ENCODE peak calls at places on chromosomes 2 and 18, in six cellular contexts. One of them, this sample, is unnamed.

GRCh38 chr2:111121028-111121872 is 536 bp downstream of the BCL2L11 start:
- DNase-seq in stomach: peak; percentile 58
- DNase-seq in psoas muscle: peak; percentile 72
- DNase-seq in IMR-90: no peak
- DNase-seq in fibroblast of lung: peak; percentile 33
- DNase-seq in astrocyte: no peak
- DNase-seq in this sample: peak; percentile 82

GRCh38 chr2:122210898-122211605 is 455.6 kb downstream of the TSN start:
- DNase-seq in stomach: no peak
- DNase-seq in IMR-90: no peak
- DNase-seq in psoas muscle: no peak
- DNase-seq in fibroblast of lung: no peak
- DNase-seq in astrocyte: peak; percentile 6
- DNase-seq in this sample: no peak

GRCh38 chr2:231110551-231110950 is 14.3 kb downstream of the HTR2B start:
- DNase-seq in fibroblast of lung: peak; percentile 86
- DNase-seq in astrocyte: peak; percentile 43
- DNase-seq in IMR-90: peak; percentile 60
- DNase-seq in stomach: no peak
- DNase-seq in psoas muscle: no peak
- DNase-seq in this sample: no peak

GRCh38 chr2:221513251-221513650 is 58.9 kb downstream of the EPHA4 start:
- DNase-seq in astrocyte: no peak
- DNase-seq in IMR-90: no peak
- DNase-seq in psoas muscle: no peak
- DNase-seq in fibroblast of lung: no peak
- DNase-seq in stomach: no peak
- DNase-seq in this sample: no peak

GRCh38 chr2:54983345-54984235 is 66.7 kb downstream of the RTN4 start:
- DNase-seq in astrocyte: peak; percentile 62
- DNase-seq in stomach: no peak
- DNase-seq in fibroblast of lung: no peak
- DNase-seq in IMR-90: no peak
- DNase-seq in psoas muscle: no peak
- DNase-seq in this sample: no peak

GRCh38 chr2:20143263-20143662 is 81.7 kb downstream of the SDC1 start:
- DNase-seq in stomach: no peak
- DNase-seq in fibroblast of lung: peak; percentile 65
- DNase-seq in IMR-90: peak; percentile 81
- DNase-seq in astrocyte: peak; percentile 70
- DNase-seq in psoas muscle: no peak
- DNase-seq in this sample: no peak

GRCh38 chr2:212908682-212909435 is 242.6 kb downstream of the IKZF2 start:
- DNase-seq in fibroblast of lung: no peak
- DNase-seq in astrocyte: peak; percentile 57
- DNase-seq in stomach: no peak
- DNase-seq in IMR-90: no peak
- DNase-seq in psoas muscle: no peak
- DNase-seq in this sample: no peak

GRCh38 chr18:45403341-45404049 is 211.8 kb upstream of the SLC14A2 start:
- DNase-seq in IMR-90: no peak
- DNase-seq in psoas muscle: no peak
- DNase-seq in stomach: no peak
- DNase-seq in fibroblast of lung: no peak
- DNase-seq in astrocyte: peak; percentile 13
- DNase-seq in this sample: no peak

GRCh38 chr18:58150772-58151171 is 106.7 kb downstream of the NEDD4L start:
- DNase-seq in psoas muscle: no peak
- DNase-seq in fibroblast of lung: no peak
- DNase-seq in IMR-90: no peak
- DNase-seq in astrocyte: no peak
- DNase-seq in stomach: no peak
- DNase-seq in this sample: no peak

GRCh38 chr2:11896386-11896785 is 150.0 kb downstream of the LPIN1 start:
- DNase-seq in astrocyte: no peak
- DNase-seq in stomach: no peak
- DNase-seq in IMR-90: no peak
- DNase-seq in fibroblast of lung: no peak
- DNase-seq in psoas muscle: no peak
- DNase-seq in this sample: no peak

GRCh38 chr2:230575640-230576324 is 136.9 kb upstream of the CAB39 start:
- DNase-seq in astrocyte: no peak
- DNase-seq in psoas muscle: no peak
- DNase-seq in fibroblast of lung: no peak
- DNase-seq in IMR-90: no peak
- DNase-seq in stomach: no peak
- DNase-seq in this sample: no peak

GRCh38 chr18:76620326-76620813 is 125.3 kb upstream of the ZNF516 start:
- DNase-seq in astrocyte: peak; percentile 67
- DNase-seq in fibroblast of lung: peak; percentile 82
- DNase-seq in psoas muscle: peak; percentile 82
- DNase-seq in IMR-90: peak; percentile 77
- DNase-seq in stomach: peak; percentile 63
- DNase-seq in this sample: peak; percentile 70

GRCh38 chr2:192741889-192742288 is 547.2 kb upstream of the TMEFF2 start:
- DNase-seq in IMR-90: no peak
- DNase-seq in fibroblast of lung: no peak
- DNase-seq in psoas muscle: no peak
- DNase-seq in stomach: no peak
- DNase-seq in astrocyte: no peak
- DNase-seq in this sample: no peak

GRCh38 chr2:207770602-207771404 is 1.1 kb upstream of the FZD5 start:
- DNase-seq in psoas muscle: peak; percentile 54
- DNase-seq in IMR-90: no peak
- DNase-seq in astrocyte: no peak
- DNase-seq in stomach: no peak
- DNase-seq in fibroblast of lung: no peak
- DNase-seq in this sample: peak; percentile 71

GRCh38 chr18:58669731-58670379 is 1.4 kb upstream of the MALT1 start:
- DNase-seq in astrocyte: peak; percentile 89
- DNase-seq in psoas muscle: no peak
- DNase-seq in fibroblast of lung: peak; percentile 25
- DNase-seq in IMR-90: peak; percentile 68
- DNase-seq in stomach: no peak
- DNase-seq in this sample: no peak

GRCh38 chr2:70247364-70248144 is 874 bp downstream of the TIA1 start:
- DNase-seq in psoas muscle: no peak
- DNase-seq in IMR-90: peak; percentile 19
- DNase-seq in stomach: no peak
- DNase-seq in astrocyte: peak; percentile 16
- DNase-seq in fibroblast of lung: peak; percentile 53
- DNase-seq in this sample: no peak

GRCh38 chr2:46925444-46926351 is 10.1 kb upstream of the MCFD2 start:
- DNase-seq in IMR-90: no peak
- DNase-seq in psoas muscle: no peak
- DNase-seq in stomach: no peak
- DNase-seq in astrocyte: no peak
- DNase-seq in fibroblast of lung: no peak
- DNase-seq in this sample: no peak

GRCh38 chr2:222241054-222241453 is 57.7 kb downstream of the PAX3 start:
- DNase-seq in psoas muscle: no peak
- DNase-seq in stomach: no peak
- DNase-seq in astrocyte: no peak
- DNase-seq in fibroblast of lung: no peak
- DNase-seq in IMR-90: no peak
- DNase-seq in this sample: no peak

GRCh38 chr2:237862528-237862895 is 3.1 kb downstream of the RAMP1 start:
- DNase-seq in stomach: no peak
- DNase-seq in IMR-90: no peak
- DNase-seq in astrocyte: no peak
- DNase-seq in psoas muscle: peak; percentile 44
- DNase-seq in fibroblast of lung: no peak
- DNase-seq in this sample: no peak

GRCh38 chr2:237864940-237865622 is 5.7 kb downstream of the RAMP1 start:
- DNase-seq in IMR-90: peak; percentile 70
- DNase-seq in astrocyte: peak; percentile 78
- DNase-seq in psoas muscle: peak; percentile 70
- DNase-seq in fibroblast of lung: peak; percentile 31
- DNase-seq in stomach: no peak
- DNase-seq in this sample: peak; percentile 25

GRCh38 chr2:237863102-237863511 is 3.7 kb downstream of the RAMP1 start:
- DNase-seq in psoas muscle: peak; percentile 26
- DNase-seq in astrocyte: no peak
- DNase-seq in IMR-90: no peak
- DNase-seq in fibroblast of lung: no peak
- DNase-seq in stomach: no peak
- DNase-seq in this sample: no peak

GRCh38 chr2:237864030-237864931 is 4.9 kb downstream of the RAMP1 start:
- DNase-seq in astrocyte: no peak
- DNase-seq in psoas muscle: peak; percentile 35
- DNase-seq in fibroblast of lung: no peak
- DNase-seq in stomach: no peak
- DNase-seq in IMR-90: no peak
- DNase-seq in this sample: no peak

DNA sequence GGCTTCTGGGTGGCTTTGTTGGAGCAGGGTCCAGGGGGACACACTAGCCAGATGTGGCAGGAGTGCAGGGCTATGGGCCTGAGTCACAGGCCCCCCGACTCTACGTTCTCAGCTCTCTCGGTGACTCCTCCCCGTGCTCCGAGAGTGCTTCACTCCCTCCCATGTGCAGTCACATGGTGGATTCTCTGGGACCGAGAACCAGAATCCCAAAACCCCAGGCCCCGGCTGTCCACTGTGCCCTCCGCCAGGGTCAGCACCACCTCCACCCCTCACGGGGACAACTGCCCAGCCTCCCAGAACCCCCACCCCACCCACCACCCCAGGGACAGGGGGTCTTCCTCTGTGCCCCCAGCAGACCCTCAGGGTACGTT is 4.2 kb downstream of the RAMP1 start:
- DNase-seq in IMR-90: no peak
- DNase-seq in astrocyte: no peak
- DNase-seq in stomach: no peak
- DNase-seq in psoas muscle: peak; percentile 54
- DNase-seq in fibroblast of lung: no peak
- DNase-seq in this sample: no peak
- H3K4me3 ChIP-seq in IMR-90: no peak overlapping the region
- H3K4me3 ChIP-seq in astrocyte: no peak overlapping the region
- H3K4me3 ChIP-seq in stomach: no peak overlapping the region
- H3K4me3 ChIP-seq in psoas muscle: peak overlapping the region; percentile 18
- H3K4me3 ChIP-seq in fibroblast of lung: no peak overlapping the region
- H3K4me3 ChIP-seq in this sample: no peak overlapping the region

DNA sequence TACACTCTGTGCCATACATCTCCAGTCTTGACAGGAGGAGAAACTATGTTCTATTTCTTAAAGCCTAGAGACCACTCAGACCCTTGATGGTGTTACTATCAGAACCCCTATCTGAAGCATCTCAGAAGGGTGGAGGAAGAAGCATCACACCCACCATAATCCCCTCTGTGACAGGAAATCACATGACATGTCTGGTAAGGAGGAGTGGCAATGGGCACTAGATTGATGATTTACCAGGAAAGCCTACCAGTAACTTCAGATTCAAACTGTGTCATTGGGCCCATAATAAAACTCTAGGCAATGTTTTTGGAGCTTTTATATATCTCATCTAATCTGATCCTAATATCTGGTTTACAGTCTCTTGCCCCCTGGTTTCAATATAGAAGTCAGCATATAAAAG is 37.1 kb upstream of the C2orf66 start:
- DNase-seq in IMR-90: no peak
- DNase-seq in fibroblast of lung: no peak
- DNase-seq in stomach: no peak
- DNase-seq in psoas muscle: no peak
- DNase-seq in astrocyte: no peak
- DNase-seq in this sample: no peak
- H3K4me1 ChIP-seq in IMR-90: no peaks in the 10 kb centered on the region
- H3K4me1 ChIP-seq in fibroblast of lung: no peaks in the 10 kb centered on the region
- H3K4me1 ChIP-seq in stomach: no peaks in the 10 kb centered on the region
- H3K4me1 ChIP-seq in psoas muscle: no peaks in the 10 kb centered on the region
- H3K4me1 ChIP-seq in astrocyte: no peaks in the 10 kb centered on the region
- H3K4me1 ChIP-seq in this sample: no peaks in the 10 kb centered on the region

DNA sequence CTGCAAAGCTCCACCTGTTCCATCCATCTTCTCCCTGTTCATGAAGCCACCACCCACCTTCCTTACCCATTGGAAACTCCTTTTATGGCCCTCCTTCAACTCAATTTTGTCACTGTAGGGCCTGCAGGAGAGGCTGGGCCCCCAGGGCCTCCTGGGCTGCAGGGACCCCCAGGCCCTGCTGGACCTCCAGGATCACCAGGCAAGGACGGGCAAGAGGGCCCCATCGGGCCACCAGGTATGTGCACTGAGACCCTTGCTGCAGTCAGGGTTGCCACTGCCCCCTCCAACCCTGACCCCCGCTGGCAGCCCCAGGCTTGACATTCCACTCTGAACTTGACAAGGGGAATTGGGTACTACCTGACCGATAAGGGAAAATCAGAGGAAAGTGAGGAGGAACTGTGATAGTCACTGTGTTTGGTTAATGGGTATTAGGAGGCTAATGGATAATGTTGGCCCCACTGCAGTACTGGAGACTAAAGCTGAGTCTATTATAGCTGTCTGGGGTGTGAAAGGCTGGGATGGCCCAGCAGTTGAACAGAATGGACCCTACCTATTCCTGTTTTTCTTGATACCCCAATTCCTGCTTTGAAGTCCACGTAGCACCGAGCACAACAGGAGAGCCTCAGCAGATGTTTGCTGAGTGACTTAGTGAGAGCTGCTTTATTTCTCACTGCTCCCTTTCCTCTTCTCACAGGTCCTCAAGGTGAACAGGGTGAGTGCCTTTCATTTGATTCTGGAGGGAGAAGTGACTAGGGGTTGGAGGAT is 2.1 kb upstream of the KHK start:
- DNase-seq in stomach: no peak
- DNase-seq in astrocyte: no peak
- DNase-seq in psoas muscle: peak; percentile 50
- DNase-seq in fibroblast of lung: no peak
- DNase-seq in IMR-90: no peak
- DNase-seq in this sample: no peak
- H3K4me3 ChIP-seq in stomach: no peak overlapping the region
- H3K4me3 ChIP-seq in astrocyte: no peak overlapping the region
- H3K4me3 ChIP-seq in psoas muscle: no peak overlapping the region
- H3K4me3 ChIP-seq in fibroblast of lung: no peak overlapping the region
- H3K4me3 ChIP-seq in IMR-90: no peak overlapping the region
- H3K4me3 ChIP-seq in this sample: no peak overlapping the region

DNA sequence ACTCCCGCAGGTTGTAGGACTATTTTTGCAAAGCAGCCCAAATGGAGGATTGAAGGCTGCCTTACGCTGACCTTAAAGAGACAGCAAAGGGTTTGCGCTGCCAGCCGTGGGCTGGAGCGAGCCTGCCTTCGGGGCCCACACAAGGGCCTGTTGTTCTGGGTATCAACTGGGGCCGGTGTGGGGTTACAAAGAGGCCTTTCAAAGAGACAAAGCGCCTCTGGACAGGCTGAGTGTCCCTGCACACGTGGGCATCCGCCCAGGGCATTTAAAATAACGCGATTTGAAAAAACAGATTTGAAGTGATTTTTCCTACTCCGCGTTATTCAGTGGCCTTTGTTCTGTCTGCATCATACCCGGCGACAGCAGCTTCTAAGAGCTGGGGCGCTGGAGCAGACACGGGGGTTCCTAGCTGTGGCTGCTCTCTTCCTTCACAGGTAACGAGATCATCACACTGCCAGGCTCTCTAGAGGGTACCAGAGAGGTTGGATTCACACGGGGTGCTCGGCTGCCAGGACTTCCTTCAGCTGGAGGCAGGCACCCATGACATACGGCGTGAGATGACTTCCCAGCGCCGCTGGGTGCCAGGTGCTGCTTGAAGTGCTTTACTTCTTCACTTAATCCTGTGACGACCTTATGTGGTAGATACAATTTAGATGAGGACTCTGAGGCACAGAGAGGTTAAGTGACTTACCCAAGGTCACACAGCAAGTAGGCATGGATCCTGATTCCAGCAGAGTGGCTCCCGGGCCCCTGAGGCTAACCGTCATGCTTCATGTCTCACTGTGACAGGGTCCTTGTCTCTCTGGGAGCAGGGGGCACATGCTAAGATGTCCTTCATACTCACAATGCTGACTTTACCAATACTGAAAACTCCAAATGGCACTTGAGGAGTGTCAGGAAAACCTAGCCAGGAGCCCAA is 32.3 kb downstream of the MAL start:
- DNase-seq in stomach: peak; percentile 24
- DNase-seq in IMR-90: no peak
- DNase-seq in fibroblast of lung: no peak
- DNase-seq in psoas muscle: no peak
- DNase-seq in astrocyte: no peak
- DNase-seq in this sample: peak; percentile 14
- H3K4me1 ChIP-seq in stomach: peaks cover 16% of the 10 kb centered on the region
- H3K4me1 ChIP-seq in IMR-90: peaks cover 6% of the 10 kb centered on the region
- H3K4me1 ChIP-seq in fibroblast of lung: no peaks in the 10 kb centered on the region
- H3K4me1 ChIP-seq in psoas muscle: no peaks in the 10 kb centered on the region
- H3K4me1 ChIP-seq in astrocyte: peaks cover 11% of the 10 kb centered on the region
- H3K4me1 ChIP-seq in this sample: no peaks in the 10 kb centered on the region